ENCODE peak calls at places on chromosomes 5 and 9, in eight cellular contexts. T is A172; D is Right ventricle myocardium superior; I is stimulated activated CD8-positive, alpha-beta memory T cell treated with anti-CD3 and anti-CD28 coated beads, Interleukin-15, amount 100 ng/mL, for 4 hours; C is fibroblast of the conjunctiva; K is NCI-H774; S is renal cortical epithelial cell; O is fibroblast of the aortic adventitia. Q is an unnamed sample.

GRCh38 chr5:18744990-18745590 is 1110.8 kb downstream of the TAF11L14 start:
- DNase-seq in T (peak), D (no peak), I (no peak), C (no peak), K (peak), S (no peak), O (no peak), Q (no peak)

GRCh38 chr9:117290809-117291208 is 124.0 kb downstream of the ASTN2 start:
- DNase-seq in T (no peak), D (no peak), I (no peak), C (no peak), K (no peak), S (peak), O (no peak), Q (no peak)

GRCh38 chr9:87581513-87581912 is 83.8 kb downstream of the DAPK1 start:
- DNase-seq in T (no peak), D (no peak), I (no peak), C (no peak), K (no peak), S (peak), O (peak), Q (no peak)

GRCh38 chr9:16532681-16533450 is 337.6 kb downstream of the BNC2 start:
- DNase-seq in T (peak), D (no peak), I (no peak), C (peak), K (no peak), S (peak), O (peak), Q (peak)

GRCh38 chr5:135990518-135991240 is 35.9 kb upstream of the LECT2 start:
- DNase-seq in T (no peak), D (peak), I (no peak), C (no peak), K (no peak), S (no peak), O (no peak), Q (no peak)

GRCh38 chr5:149271195-149271716 is 403 bp upstream of the AFAP1L1 start:
- DNase-seq in T (no peak), D (peak), I (no peak), C (no peak), K (no peak), S (peak), O (no peak), Q (no peak)

GRCh38 chr9:33964369-33964768 is 84.3 kb downstream of the UBAP2 start:
- DNase-seq in T (no peak), D (no peak), I (no peak), C (no peak), K (no peak), S (no peak), O (no peak), Q (no peak)

GRCh38 chr5:14331377-14331776 is 188.2 kb downstream of the TRIO start:
- DNase-seq in T (no peak), D (no peak), I (no peak), C (no peak), K (no peak), S (no peak), O (no peak), Q (no peak)

GRCh38 chr5:170289749-170290148 is 7.8 kb downstream of the LCP2 start:
- DNase-seq in T (no peak), D (peak), I (no peak), C (no peak), K (no peak), S (no peak), O (no peak), Q (no peak)

GRCh38 chr5:147223951-147224791 is 10.7 kb upstream of the STK32A start:
- DNase-seq in T (peak), D (no peak), I (no peak), C (peak), K (peak), S (peak), O (peak), Q (no peak)

GRCh38 chr5:15752886-15753285 is 252.9 kb downstream of the FBXL7 start:
- DNase-seq in T (no peak), D (peak), I (no peak), C (peak), K (no peak), S (no peak), O (peak), Q (no peak)

GRCh38 chr9:36898621-36899020 is 135.4 kb downstream of the PAX5 start:
- DNase-seq in T (no peak), D (no peak), I (no peak), C (no peak), K (no peak), S (no peak), O (no peak), Q (no peak)

GRCh38 chr9:131738838-131739191 is 1.1 kb downstream of the RAPGEF1 start:
- DNase-seq in T (no peak), D (no peak), I (no peak), C (no peak), K (no peak), S (no peak), O (no peak), Q (no peak)

GRCh38 chr9:137054932-137055384 is 1.1 kb upstream of the ENTPD2 start:
- DNase-seq in T (no peak), D (peak), I (no peak), C (no peak), K (no peak), S (no peak), O (no peak), Q (no peak)

GRCh38 chr9:135809166-135809565 is 98.2 kb downstream of the CAMSAP1 start:
- DNase-seq in T (no peak), D (no peak), I (no peak), C (peak), K (no peak), S (no peak), O (peak), Q (no peak)

GRCh38 chr9:107693620-107694326 is 204.2 kb upstream of the KLF4 start:
- DNase-seq in T (no peak), D (no peak), I (no peak), C (no peak), K (no peak), S (peak), O (peak), Q (no peak)

GRCh38 chr9:13688990-13689600 is 409.6 kb upstream of the MPDZ start:
- DNase-seq in T (no peak), D (no peak), I (no peak), C (no peak), K (no peak), S (peak), O (peak), Q (no peak)

GRCh38 chr5:80161165-80161564 is 94.7 kb downstream of the SERINC5 start:
- DNase-seq in T (no peak), D (no peak), I (no peak), C (no peak), K (no peak), S (no peak), O (no peak), Q (no peak)

GRCh38 chr9:89723696-89724095 is 118.9 kb downstream of the GADD45G start:
- DNase-seq in T (peak), D (no peak), I (no peak), C (no peak), K (no peak), S (no peak), O (no peak), Q (no peak)

GRCh38 chr5:15808577-15808976 is 308.6 kb downstream of the FBXL7 start:
- DNase-seq in T (no peak), D (no peak), I (no peak), C (no peak), K (no peak), S (no peak), O (no peak), Q (no peak)

GRCh38 chr5:69049796-69050195 is 44.0 kb upstream of the SLC30A5 start:
- DNase-seq in T (no peak), D (no peak), I (no peak), C (no peak), K (no peak), S (no peak), O (no peak), Q (no peak)

GRCh38 chr9:129979346-129979745 is 63.6 kb downstream of the FNBP1 start:
- DNase-seq in T (no peak), D (no peak), I (no peak), C (no peak), K (peak), S (no peak), O (no peak), Q (no peak)

GRCh38 chr5:178486305-178486704 is 103.9 kb downstream of the COL23A1 start:
- DNase-seq in T (no peak), D (no peak), I (no peak), C (no peak), K (no peak), S (no peak), O (no peak), Q (no peak)

GRCh38 chr9:93184439-93185221 is 691 bp downstream of the WNK2 start:
- DNase-seq in T (no peak), D (no peak), I (no peak), C (no peak), K (no peak), S (no peak), O (no peak), Q (no peak)

GRCh38 chr5:143828710-143829109 is 16.7 kb downstream of the HMHB1 start:
- DNase-seq in T (no peak), D (no peak), I (no peak), C (no peak), K (no peak), S (no peak), O (no peak), Q (no peak)

GRCh38 chr9:73146113-73146815 is 5.4 kb upstream of the ANXA1 start:
- DNase-seq in T (no peak), D (no peak), I (no peak), C (no peak), K (no peak), S (no peak), O (no peak), Q (no peak)

GRCh38 chr5:168893231-168893630 is 314.1 kb upstream of the PANK3 start:
- DNase-seq in T (no peak), D (no peak), I (no peak), C (no peak), K (no peak), S (no peak), O (no peak), Q (no peak)

GRCh38 chr5:129698661-129699060 is 49.2 kb upstream of the MINAR2 start:
- DNase-seq in T (no peak), D (no peak), I (no peak), C (no peak), K (no peak), S (no peak), O (no peak), Q (no peak)

GRCh38 chr9:110443878-110444245 is 106.2 kb upstream of the TXNDC8 start:
- DNase-seq in T (no peak), D (no peak), I (no peak), C (peak), K (no peak), S (peak), O (no peak), Q (peak)

GRCh38 chr9:89984214-89984613 is 379.4 kb downstream of the GADD45G start:
- DNase-seq in T (no peak), D (no peak), I (no peak), C (no peak), K (no peak), S (no peak), O (peak), Q (no peak)

GRCh38 chr5:141434006-141434405 is 3.7 kb downstream of the PCDHGA12 start:
- DNase-seq in T (no peak), D (no peak), I (no peak), C (no peak), K (no peak), S (no peak), O (no peak), Q (no peak)

GRCh38 chr9:125990793-125991220 is 243.6 kb downstream of the PBX3 start:
- DNase-seq in T (no peak), D (no peak), I (no peak), C (no peak), K (no peak), S (no peak), O (no peak), Q (no peak)

GRCh38 chr5:18329346-18329745 is 695.1 kb downstream of the TAF11L14 start:
- DNase-seq in T (no peak), D (no peak), I (no peak), C (no peak), K (no peak), S (no peak), O (no peak), Q (no peak)